ENCODE peak calls at places on chromosomes 11 and 22, in nine cellular contexts. B is mesenchymal stem cell; H is psoas muscle; I is IMR-90; F is CD8-positive, alpha-beta memory T cell; S is colonic mucosa; W is body of pancreas; D is heart right ventricle; E is effector memory CD4-positive, alpha-beta T cell. U is an unnamed sample. For H3K9me3 and H3K27me3, the result is how much of the 10 kb centered on the place peaks cover.

GRCh38 chr11:124799384-124800225 is 601 bp downstream of the MSANTD2 start:
- DNase-seq in B (peak), H (peak), I (peak), F (peak), S (peak), W (peak), D (peak), E (peak), U (peak)

GRCh38 chr11:5605849-5606248 is 9.4 kb downstream of the TRIM6 start:
- DNase-seq in B (peak), H (no peak), I (peak), F (no peak), S (no peak), W (no peak), D (no peak), E (no peak), U (no peak)

GRCh38 chr11:11572386-11572785 is 49.4 kb downstream of the GALNT18 start:
- DNase-seq in B (no peak), H (no peak), I (peak), F (no peak), S (no peak), W (no peak), D (no peak), E (no peak), U (no peak)

GRCh38 chr22:19997561-19998231 is 18.9 kb downstream of the ARVCF start:
- DNase-seq in B (no peak), H (peak), I (no peak), F (no peak), S (no peak), W (no peak), D (no peak), E (no peak), U (no peak)

GRCh38 chr11:41997860-41998259 is 538.4 kb upstream of the LRRC4C start:
- DNase-seq in B (no peak), H (no peak), I (no peak), F (no peak), S (no peak), W (no peak), D (no peak), E (no peak), U (no peak)

GRCh38 chr11:26229270-26229669 is 102.7 kb upstream of the ANO3 start:
- DNase-seq in B (peak), H (no peak), I (peak), F (no peak), S (no peak), W (no peak), D (no peak), E (no peak), U (no peak)

GRCh38 chr11:43736502-43737193 is 56.1 kb downstream of the HSD17B12 start:
- DNase-seq in B (peak), H (no peak), I (peak), F (no peak), S (no peak), W (no peak), D (no peak), E (no peak), U (no peak)

GRCh38 chr22:38572065-38572464 is 2.1 kb upstream of the DMC1 start:
- DNase-seq in B (peak), H (no peak), I (peak), F (no peak), S (peak), W (peak), D (peak), E (peak), U (peak)

GRCh38 chr22:35537252-35537651 is 3.4 kb upstream of the RASD2 start:
- DNase-seq in B (no peak), H (no peak), I (no peak), F (no peak), S (no peak), W (no peak), D (no peak), E (no peak), U (no peak)

GRCh38 chr22:39520874-39521857 is 804 bp downstream of the ATF4 start:
- DNase-seq in B (peak), H (peak), I (peak), F (peak), S (peak), W (peak), D (peak), E (peak), U (peak)

GRCh38 chr22:21075516-21076138 is 29.9 kb downstream of the LRRC74B start:
- DNase-seq in B (no peak), H (no peak), I (no peak), F (no peak), S (no peak), W (no peak), D (no peak), E (no peak), U (no peak)

GRCh38 chr11:79165908-79166307 is 274.9 kb downstream of the TENM4 start:
- DNase-seq in B (no peak), H (no peak), I (no peak), F (no peak), S (no peak), W (no peak), D (no peak), E (no peak), U (no peak)

GRCh38 chr11:84021291-84021690 is 735.1 kb upstream of the CCDC90B start:
- DNase-seq in B (peak), H (no peak), I (no peak), F (no peak), S (no peak), W (no peak), D (no peak), E (no peak), U (no peak)

GRCh38 chr11:8258289-8258688 is 5.4 kb downstream of the LMO1 start:
- DNase-seq in B (no peak), H (peak), I (no peak), F (no peak), S (no peak), W (no peak), D (peak), E (no peak), U (no peak)

GRCh38 chr22:27973851-27974250 is 54.8 kb upstream of the PITPNB start:
- DNase-seq in B (no peak), H (no peak), I (no peak), F (no peak), S (no peak), W (no peak), D (no peak), E (no peak), U (no peak)

GRCh38 chr22:36027579-36027959 is 1.1 kb downstream of the RBFOX2 start:
- DNase-seq in B (peak), H (no peak), I (no peak), F (no peak), S (peak), W (peak), D (peak), E (no peak), U (no peak)

GRCh38 chr11:108223449-108224149 is 732 bp downstream of the ATM start:
- DNase-seq in B (no peak), H (no peak), I (peak), F (no peak), S (no peak), W (no peak), D (no peak), E (no peak), U (peak)

GRCh38 chr11:114607753-114608459 is 12.3 kb upstream of the NXPE4 start:
- DNase-seq in B (no peak), H (no peak), I (no peak), F (no peak), S (peak), W (no peak), D (no peak), E (no peak), U (no peak)
- H3K9me3 ChIP-seq in B (under half), H (under half), I (under half), F (under half), S (under half), W (under half), D (under half), E (under half), U (under half)

DNA sequence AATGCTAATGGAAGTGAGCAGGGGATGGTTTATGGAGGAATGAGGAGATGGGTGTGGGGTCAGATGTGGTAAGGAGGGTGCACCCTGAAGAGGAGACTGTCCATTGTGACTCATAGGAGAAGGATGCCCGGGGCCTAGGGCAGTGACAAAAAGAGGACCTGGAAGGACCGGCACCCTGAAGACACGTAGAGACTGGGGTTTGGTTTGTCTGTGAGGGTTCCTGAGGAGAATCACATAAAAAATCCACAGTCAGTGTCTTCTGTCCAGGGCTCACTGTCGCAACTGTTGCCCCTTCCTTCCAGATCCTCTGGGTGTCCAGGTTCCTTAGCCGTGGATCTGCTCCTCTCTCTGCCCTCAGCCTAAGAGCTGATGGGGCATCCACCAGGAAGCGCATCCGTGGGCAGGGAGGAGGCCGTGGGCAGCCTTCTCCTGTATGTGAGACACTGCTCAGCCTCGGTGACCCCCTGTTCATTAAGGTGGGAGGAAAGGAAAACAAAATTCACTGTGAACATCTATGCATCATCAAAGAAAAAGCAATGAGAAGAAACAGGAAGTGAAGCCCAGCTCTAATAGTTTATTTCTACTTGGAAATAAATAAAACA is 110.7 kb downstream of the VPREB1 start:
- DNase-seq in B (no peak), H (no peak), I (no peak), F (no peak), S (no peak), W (no peak), D (no peak), E (no peak), U (no peak)
- H3K27me3 ChIP-seq in B (half or more), H (under half), I (under half), F (under half), S (under half), W (under half), D (half or more), E (under half), U (under half)

DNA sequence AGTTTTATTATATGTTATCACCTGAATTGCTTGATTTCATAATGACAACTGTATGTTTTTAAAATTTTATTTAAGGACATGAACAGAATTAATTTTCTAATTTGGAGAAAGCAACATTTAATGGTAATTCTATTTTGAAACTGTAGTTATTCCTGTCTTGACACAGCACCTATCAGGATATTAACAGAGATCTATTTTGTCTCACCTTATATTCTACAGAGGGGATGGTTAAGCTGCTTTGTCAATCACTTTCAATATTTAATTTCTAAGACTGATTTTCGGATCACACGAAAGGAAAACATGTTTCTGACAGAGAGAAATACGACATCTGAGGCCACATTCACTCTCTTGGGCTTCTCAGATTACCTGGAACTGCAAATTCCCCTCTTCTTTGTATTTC is at the start of gene OR5D16:
- DNase-seq in B (no peak), H (no peak), I (no peak), F (no peak), S (no peak), W (no peak), D (no peak), E (no peak), U (no peak)
- H3K9me3 ChIP-seq in B (under half), H (under half), I (under half), F (under half), S (under half), W (under half), D (under half), E (under half), U (under half)

GRCh38 chr11:19351426-19351825 is 110.7 kb upstream of the E2F8 start:
- DNase-seq in B (no peak), H (no peak), I (no peak), F (no peak), S (no peak), W (no peak), D (no peak), E (no peak), U (no peak)
- H3K27me3 ChIP-seq in B (under half), H (under half), I (half or more), F (under half), S (under half), W (under half), D (under half), E (under half), U (under half)